ENCODE peak calls at places on chromosome 18, in ten cellular contexts. One of them, this sample, is unnamed.
A peak's percentile ranks its signal among the peaks of the same experiment; 100 is the strongest.

GRCh38 chr18:49630246-49630699 is 68.4 kb downstream of the LIPG start:
- DNase-seq in CD8-positive, alpha-beta T cell: no peak
- DNase-seq in effector memory CD4-positive, alpha-beta T cell: no peak
- DNase-seq in SK-N-MC: no peak
- DNase-seq in BJ: no peak
- DNase-seq in foreskin fibroblast: peak; percentile 36
- DNase-seq in GM23338: no peak
- DNase-seq in heart right ventricle: no peak
- DNase-seq in coronary artery: peak; percentile 38
- DNase-seq in tibial artery: no peak
- DNase-seq in this sample: no peak

GRCh38 chr18:28716321-28716720 is 539.4 kb upstream of the CDH2 start:
- DNase-seq in tibial artery: no peak
- DNase-seq in coronary artery: no peak
- DNase-seq in foreskin fibroblast: no peak
- DNase-seq in CD8-positive, alpha-beta T cell: no peak
- DNase-seq in BJ: no peak
- DNase-seq in heart right ventricle: no peak
- DNase-seq in effector memory CD4-positive, alpha-beta T cell: no peak
- DNase-seq in SK-N-MC: no peak
- DNase-seq in GM23338: no peak
- DNase-seq in this sample: no peak

GRCh38 chr18:44896817-44897216 is 216.1 kb downstream of the SETBP1 start:
- DNase-seq in coronary artery: no peak
- DNase-seq in effector memory CD4-positive, alpha-beta T cell: no peak
- DNase-seq in BJ: no peak
- DNase-seq in tibial artery: no peak
- DNase-seq in SK-N-MC: no peak
- DNase-seq in CD8-positive, alpha-beta T cell: no peak
- DNase-seq in GM23338: no peak
- DNase-seq in heart right ventricle: no peak
- DNase-seq in foreskin fibroblast: no peak
- DNase-seq in this sample: no peak

GRCh38 chr18:44679056-44679911 is 1.4 kb upstream of the SETBP1 start:
- DNase-seq in coronary artery: peak; percentile 89
- DNase-seq in GM23338: peak; percentile 81
- DNase-seq in tibial artery: peak; percentile 90
- DNase-seq in BJ: no peak
- DNase-seq in SK-N-MC: no peak
- DNase-seq in heart right ventricle: peak; percentile 88
- DNase-seq in CD8-positive, alpha-beta T cell: peak; percentile 66
- DNase-seq in foreskin fibroblast: peak; percentile 97
- DNase-seq in effector memory CD4-positive, alpha-beta T cell: peak; percentile 47
- DNase-seq in this sample: peak; percentile 66

GRCh38 chr18:26036635-26037034 is 53.8 kb downstream of the SS18 start:
- DNase-seq in coronary artery: no peak
- DNase-seq in effector memory CD4-positive, alpha-beta T cell: no peak
- DNase-seq in tibial artery: no peak
- DNase-seq in heart right ventricle: no peak
- DNase-seq in foreskin fibroblast: no peak
- DNase-seq in CD8-positive, alpha-beta T cell: no peak
- DNase-seq in BJ: no peak
- DNase-seq in SK-N-MC: no peak
- DNase-seq in GM23338: no peak
- DNase-seq in this sample: no peak

GRCh38 chr18:24118750-24119577 is 19.9 kb upstream of the CABYR start:
- DNase-seq in BJ: no peak
- DNase-seq in heart right ventricle: peak; percentile 56
- DNase-seq in effector memory CD4-positive, alpha-beta T cell: peak; percentile 71
- DNase-seq in coronary artery: no peak
- DNase-seq in SK-N-MC: peak; percentile 58
- DNase-seq in foreskin fibroblast: peak; percentile 84
- DNase-seq in CD8-positive, alpha-beta T cell: peak; percentile 79
- DNase-seq in GM23338: peak; percentile 88
- DNase-seq in tibial artery: peak; percentile 66
- DNase-seq in this sample: peak; percentile 57

GRCh38 chr18:45938488-45938935 is 28.6 kb downstream of the EPG5 start:
- DNase-seq in CD8-positive, alpha-beta T cell: no peak
- DNase-seq in effector memory CD4-positive, alpha-beta T cell: no peak
- DNase-seq in tibial artery: no peak
- DNase-seq in BJ: no peak
- DNase-seq in GM23338: no peak
- DNase-seq in foreskin fibroblast: no peak
- DNase-seq in heart right ventricle: no peak
- DNase-seq in coronary artery: no peak
- DNase-seq in SK-N-MC: no peak
- DNase-seq in this sample: no peak

GRCh38 chr18:21315741-21316187 is 73.7 kb downstream of the GREB1L start:
- DNase-seq in coronary artery: no peak
- DNase-seq in heart right ventricle: no peak
- DNase-seq in GM23338: peak; percentile 78
- DNase-seq in SK-N-MC: no peak
- DNase-seq in effector memory CD4-positive, alpha-beta T cell: no peak
- DNase-seq in CD8-positive, alpha-beta T cell: no peak
- DNase-seq in foreskin fibroblast: no peak
- DNase-seq in tibial artery: no peak
- DNase-seq in BJ: no peak
- DNase-seq in this sample: no peak

GRCh38 chr18:72762505-72763122 is 105.2 kb downstream of the NETO1 start:
- DNase-seq in BJ: no peak
- DNase-seq in GM23338: peak; percentile 73
- DNase-seq in CD8-positive, alpha-beta T cell: no peak
- DNase-seq in SK-N-MC: peak; percentile 83
- DNase-seq in effector memory CD4-positive, alpha-beta T cell: no peak
- DNase-seq in foreskin fibroblast: peak; percentile 75
- DNase-seq in coronary artery: no peak
- DNase-seq in heart right ventricle: peak; percentile 17
- DNase-seq in tibial artery: no peak
- DNase-seq in this sample: peak; percentile 10

GRCh38 chr18:35045121-35045520 is 3.9 kb downstream of the MAPRE2 start:
- DNase-seq in GM23338: no peak
- DNase-seq in CD8-positive, alpha-beta T cell: no peak
- DNase-seq in BJ: no peak
- DNase-seq in tibial artery: no peak
- DNase-seq in effector memory CD4-positive, alpha-beta T cell: no peak
- DNase-seq in SK-N-MC: peak; percentile 37
- DNase-seq in heart right ventricle: no peak
- DNase-seq in foreskin fibroblast: peak; percentile 62
- DNase-seq in coronary artery: no peak
- DNase-seq in this sample: no peak

DNA sequence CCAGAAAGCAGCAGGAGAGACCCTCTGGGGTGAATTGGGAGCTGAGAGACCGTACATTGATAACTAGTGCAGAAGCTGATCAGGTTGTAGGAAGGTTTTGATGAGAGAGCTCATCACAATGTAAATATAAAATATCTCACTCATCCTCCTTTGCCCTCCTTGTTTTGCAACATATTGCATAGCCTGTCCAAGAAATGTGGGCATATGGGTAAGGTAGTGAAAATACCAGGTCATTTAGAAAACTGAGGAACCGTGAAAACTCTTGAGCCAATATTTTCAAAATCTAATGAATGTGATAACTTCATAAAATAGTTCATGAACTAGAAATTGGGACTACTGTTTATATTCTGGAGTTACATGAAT is 31.4 kb downstream of the C18orf54 start:
- DNase-seq in heart right ventricle: no peak
- DNase-seq in foreskin fibroblast: peak; percentile 31
- DNase-seq in coronary artery: no peak
- DNase-seq in tibial artery: no peak
- DNase-seq in CD8-positive, alpha-beta T cell: no peak
- DNase-seq in GM23338: no peak
- DNase-seq in effector memory CD4-positive, alpha-beta T cell: no peak
- DNase-seq in BJ: no peak
- DNase-seq in SK-N-MC: no peak
- DNase-seq in this sample: no peak
- H3K4me3 ChIP-seq in heart right ventricle: no peak overlapping the region
- H3K4me3 ChIP-seq in foreskin fibroblast: no peak overlapping the region
- H3K4me3 ChIP-seq in coronary artery: no peak overlapping the region
- H3K4me3 ChIP-seq in tibial artery: no peak overlapping the region
- H3K4me3 ChIP-seq in CD8-positive, alpha-beta T cell: no peak overlapping the region
- H3K4me3 ChIP-seq in GM23338: no peak overlapping the region
- H3K4me3 ChIP-seq in effector memory CD4-positive, alpha-beta T cell: no peak overlapping the region
- H3K4me3 ChIP-seq in BJ: no peak overlapping the region
- H3K4me3 ChIP-seq in SK-N-MC: no peak overlapping the region
- H3K4me3 ChIP-seq in this sample: no peak overlapping the region

GRCh38 chr18:50719471-50719987 is 100.3 kb downstream of the MRO start:
- DNase-seq in foreskin fibroblast: no peak
- DNase-seq in effector memory CD4-positive, alpha-beta T cell: no peak
- DNase-seq in CD8-positive, alpha-beta T cell: no peak
- DNase-seq in SK-N-MC: no peak
- DNase-seq in heart right ventricle: no peak
- DNase-seq in GM23338: no peak
- DNase-seq in BJ: no peak
- DNase-seq in coronary artery: no peak
- DNase-seq in tibial artery: no peak
- DNase-seq in this sample: no peak

GRCh38 chr18:50720281-50720680 is 99.5 kb downstream of the MRO start:
- DNase-seq in BJ: no peak
- DNase-seq in effector memory CD4-positive, alpha-beta T cell: no peak
- DNase-seq in coronary artery: no peak
- DNase-seq in tibial artery: no peak
- DNase-seq in foreskin fibroblast: no peak
- DNase-seq in GM23338: no peak
- DNase-seq in heart right ventricle: no peak
- DNase-seq in CD8-positive, alpha-beta T cell: no peak
- DNase-seq in SK-N-MC: peak; percentile 20
- DNase-seq in this sample: no peak

GRCh38 chr18:50724631-50725235 is 95.1 kb downstream of the MRO start:
- DNase-seq in CD8-positive, alpha-beta T cell: no peak
- DNase-seq in heart right ventricle: peak; percentile 31
- DNase-seq in GM23338: no peak
- DNase-seq in BJ: no peak
- DNase-seq in coronary artery: no peak
- DNase-seq in SK-N-MC: no peak
- DNase-seq in foreskin fibroblast: no peak
- DNase-seq in effector memory CD4-positive, alpha-beta T cell: no peak
- DNase-seq in tibial artery: no peak
- DNase-seq in this sample: no peak

GRCh38 chr18:50722311-50722710 is 97.5 kb downstream of the MRO start:
- DNase-seq in SK-N-MC: no peak
- DNase-seq in coronary artery: no peak
- DNase-seq in BJ: no peak
- DNase-seq in tibial artery: no peak
- DNase-seq in foreskin fibroblast: no peak
- DNase-seq in CD8-positive, alpha-beta T cell: no peak
- DNase-seq in heart right ventricle: no peak
- DNase-seq in effector memory CD4-positive, alpha-beta T cell: no peak
- DNase-seq in GM23338: no peak
- DNase-seq in this sample: no peak

DNA sequence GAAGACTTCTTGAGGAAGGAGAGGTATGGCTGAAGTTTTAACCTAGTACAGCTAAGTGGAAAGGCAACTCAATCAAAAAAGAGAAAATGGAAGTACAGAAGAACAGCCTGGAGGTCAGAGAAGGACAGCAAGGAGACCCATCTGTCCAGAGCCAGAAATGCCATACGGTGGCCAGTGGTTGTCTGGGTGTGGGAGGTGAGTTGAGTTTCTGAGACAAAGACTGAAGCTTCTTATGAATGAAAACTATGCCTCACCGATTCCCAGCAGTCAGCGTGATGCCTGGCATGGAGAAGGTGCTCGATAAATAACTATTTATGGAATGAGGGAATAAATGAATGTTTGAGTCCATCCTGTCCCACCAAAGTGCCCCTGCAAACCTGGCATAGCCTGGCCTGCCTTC is 98.8 kb downstream of the MRO start:
- DNase-seq in tibial artery: no peak
- DNase-seq in BJ: no peak
- DNase-seq in heart right ventricle: no peak
- DNase-seq in foreskin fibroblast: no peak
- DNase-seq in SK-N-MC: no peak
- DNase-seq in CD8-positive, alpha-beta T cell: no peak
- DNase-seq in effector memory CD4-positive, alpha-beta T cell: no peak
- DNase-seq in coronary artery: no peak
- DNase-seq in GM23338: no peak
- DNase-seq in this sample: no peak
- H3K4me3 ChIP-seq in tibial artery: no peak overlapping the region
- H3K4me3 ChIP-seq in BJ: no peak overlapping the region
- H3K4me3 ChIP-seq in heart right ventricle: no peak overlapping the region
- H3K4me3 ChIP-seq in foreskin fibroblast: no peak overlapping the region
- H3K4me3 ChIP-seq in SK-N-MC: no peak overlapping the region
- H3K4me3 ChIP-seq in CD8-positive, alpha-beta T cell: no peak overlapping the region
- H3K4me3 ChIP-seq in effector memory CD4-positive, alpha-beta T cell: no peak overlapping the region
- H3K4me3 ChIP-seq in coronary artery: no peak overlapping the region
- H3K4me3 ChIP-seq in GM23338: no peak overlapping the region
- H3K4me3 ChIP-seq in this sample: no peak overlapping the region

GRCh38 chr18:48342125-48342524 is 67.1 kb downstream of the ZBTB7C start:
- DNase-seq in foreskin fibroblast: no peak
- DNase-seq in coronary artery: no peak
- DNase-seq in effector memory CD4-positive, alpha-beta T cell: no peak
- DNase-seq in heart right ventricle: peak; percentile 30
- DNase-seq in CD8-positive, alpha-beta T cell: no peak
- DNase-seq in BJ: no peak
- DNase-seq in GM23338: no peak
- DNase-seq in SK-N-MC: no peak
- DNase-seq in tibial artery: no peak
- DNase-seq in this sample: no peak

GRCh38 chr18:48348739-48349138 is 60.4 kb downstream of the ZBTB7C start:
- DNase-seq in foreskin fibroblast: no peak
- DNase-seq in BJ: no peak
- DNase-seq in GM23338: no peak
- DNase-seq in coronary artery: peak; percentile 53
- DNase-seq in heart right ventricle: no peak
- DNase-seq in SK-N-MC: no peak
- DNase-seq in CD8-positive, alpha-beta T cell: no peak
- DNase-seq in tibial artery: no peak
- DNase-seq in effector memory CD4-positive, alpha-beta T cell: no peak
- DNase-seq in this sample: no peak

GRCh38 chr18:48342588-48342987 is 66.6 kb downstream of the ZBTB7C start:
- DNase-seq in GM23338: no peak
- DNase-seq in foreskin fibroblast: no peak
- DNase-seq in coronary artery: no peak
- DNase-seq in effector memory CD4-positive, alpha-beta T cell: no peak
- DNase-seq in CD8-positive, alpha-beta T cell: no peak
- DNase-seq in BJ: no peak
- DNase-seq in SK-N-MC: no peak
- DNase-seq in tibial artery: no peak
- DNase-seq in heart right ventricle: no peak
- DNase-seq in this sample: no peak

GRCh38 chr18:48347756-48348326 is 61.3 kb downstream of the ZBTB7C start:
- DNase-seq in coronary artery: no peak
- DNase-seq in SK-N-MC: no peak
- DNase-seq in GM23338: no peak
- DNase-seq in foreskin fibroblast: no peak
- DNase-seq in BJ: no peak
- DNase-seq in effector memory CD4-positive, alpha-beta T cell: no peak
- DNase-seq in heart right ventricle: no peak
- DNase-seq in tibial artery: no peak
- DNase-seq in CD8-positive, alpha-beta T cell: no peak
- DNase-seq in this sample: no peak

GRCh38 chr18:48345596-48345995 is 63.6 kb downstream of the ZBTB7C start:
- DNase-seq in tibial artery: no peak
- DNase-seq in foreskin fibroblast: peak; percentile 59
- DNase-seq in BJ: no peak
- DNase-seq in SK-N-MC: no peak
- DNase-seq in heart right ventricle: no peak
- DNase-seq in GM23338: peak; percentile 21
- DNase-seq in effector memory CD4-positive, alpha-beta T cell: no peak
- DNase-seq in coronary artery: no peak
- DNase-seq in CD8-positive, alpha-beta T cell: no peak
- DNase-seq in this sample: no peak
- H3K4me3 ChIP-seq in tibial artery: no peak overlapping the region
- H3K4me3 ChIP-seq in foreskin fibroblast: no peak overlapping the region
- H3K4me3 ChIP-seq in BJ: no peak overlapping the region
- H3K4me3 ChIP-seq in SK-N-MC: no peak overlapping the region
- H3K4me3 ChIP-seq in heart right ventricle: no peak overlapping the region
- H3K4me3 ChIP-seq in GM23338: no peak overlapping the region
- H3K4me3 ChIP-seq in effector memory CD4-positive, alpha-beta T cell: no peak overlapping the region
- H3K4me3 ChIP-seq in coronary artery: no peak overlapping the region
- H3K4me3 ChIP-seq in CD8-positive, alpha-beta T cell: no peak overlapping the region
- H3K4me3 ChIP-seq in this sample: no peak overlapping the region

GRCh38 chr18:54718436-54718773 is 109.9 kb upstream of the RAB27B start:
- DNase-seq in SK-N-MC: no peak
- DNase-seq in GM23338: no peak
- DNase-seq in CD8-positive, alpha-beta T cell: no peak
- DNase-seq in BJ: no peak
- DNase-seq in coronary artery: no peak
- DNase-seq in heart right ventricle: no peak
- DNase-seq in effector memory CD4-positive, alpha-beta T cell: no peak
- DNase-seq in tibial artery: no peak
- DNase-seq in foreskin fibroblast: no peak
- DNase-seq in this sample: no peak
- H3K4me3 ChIP-seq in SK-N-MC: no peak overlapping the region
- H3K4me3 ChIP-seq in GM23338: no peak overlapping the region
- H3K4me3 ChIP-seq in CD8-positive, alpha-beta T cell: no peak overlapping the region
- H3K4me3 ChIP-seq in BJ: no peak overlapping the region
- H3K4me3 ChIP-seq in coronary artery: no peak overlapping the region
- H3K4me3 ChIP-seq in heart right ventricle: no peak overlapping the region
- H3K4me3 ChIP-seq in effector memory CD4-positive, alpha-beta T cell: peak overlapping the region; percentile 38
- H3K4me3 ChIP-seq in tibial artery: no peak overlapping the region
- H3K4me3 ChIP-seq in foreskin fibroblast: no peak overlapping the region
- H3K4me3 ChIP-seq in this sample: no peak overlapping the region